ENCODE peak calls at places on chromosomes 4 and X, in five cellular contexts. P is A549, B is lung, R is cardiac muscle cell, J is heart right ventricle. E is an unnamed sample.

GRCh38 chr4:147860960-147861359 is 129.1 kb downstream of the ARHGAP10 start:
- DNase-seq in R (no peak), B (no peak), J (no peak), P (no peak), E (peak; percentile 79)

GRCh38 chr4:2280531-2281300 is 18.8 kb upstream of the MXD4 start:
- DNase-seq in B (no peak), P (no peak), R (no peak), J (no peak), E (peak; percentile 37)

GRCh38 chr4:128393111-128393704 is 105.6 kb upstream of the PGRMC2 start:
- DNase-seq in J (peak; percentile 28), B (no peak), P (no peak), R (peak; percentile 82), E (no peak)

GRCh38 chr4:182179105-182179504 is 64.1 kb upstream of the TENM3 start:
- DNase-seq in P (no peak), R (no peak), J (no peak), B (no peak), E (no peak)

GRCh38 chr4:47771020-47771419 is 66.8 kb downstream of the CORIN start:
- DNase-seq in R (no peak), B (no peak), P (no peak), J (no peak), E (no peak)

GRCh38 chr4:146522862-146523205 is 1.1 kb upstream of the SLC10A7 start:
- DNase-seq in J (no peak), R (no peak), P (peak; percentile 2), B (no peak), E (no peak)

GRCh38 chrX:128698528-128698927 is 646.3 kb upstream of the ACTRT1 start:
- DNase-seq in J (no peak), P (no peak), B (no peak), R (no peak), E (no peak)

GRCh38 chr4:8149664-8150063 is 8.9 kb downstream of the ABLIM2 start:
- DNase-seq in J (no peak), B (no peak), P (no peak), R (no peak), E (no peak)

GRCh38 chrX:68721546-68721945 is 74.1 kb downstream of the STARD8 start:
- DNase-seq in R (no peak), B (no peak), J (no peak), P (no peak), E (no peak)

GRCh38 chrX:43939187-43939926 is 33.8 kb downstream of the NDP start:
- DNase-seq in B (no peak), P (no peak), J (no peak), R (no peak), E (no peak)

GRCh38 chrX:24173115-24173847 is 23.8 kb downstream of the ZFX start:
- DNase-seq in P (no peak), B (no peak), J (no peak), R (no peak), E (no peak)

GRCh38 chrX:1720826-1721225 is 106.0 kb downstream of the ASMT start:
- DNase-seq in B (no peak), J (no peak), R (no peak), P (no peak), E (no peak)

GRCh38 chrX:70289168-70289792 is 447 bp downstream of the PDZD11 start:
- DNase-seq in B (no peak), R (no peak), J (no peak), P (no peak), E (no peak)

GRCh38 chrX:125170459-125170858 is 149.2 kb upstream of the TEX13C start:
- DNase-seq in B (no peak), J (no peak), R (no peak), P (no peak), E (no peak)

GRCh38 chr4:101078950-101079349 is 268.4 kb downstream of the PPP3CA start:
- DNase-seq in P (no peak), J (no peak), B (no peak), R (no peak), E (no peak)

GRCh38 chr4:141131738-141132688 is 1.3 kb downstream of the RNF150 start:
- DNase-seq in R (peak; percentile 53), J (no peak), B (no peak), P (no peak), E (peak; percentile 85)

GRCh38 chr4:157170321-157170720 is 50.2 kb upstream of the GRIA2 start:
- DNase-seq in J (no peak), P (no peak), R (no peak), B (no peak), E (no peak)

GRCh38 chrX:15749642-15750610 is 11.9 kb downstream of the CA5B start:
- DNase-seq in J (peak; percentile 20), P (no peak), R (no peak), B (no peak), E (no peak)

GRCh38 chr4:68109891-68110290 is 19.8 kb downstream of the TMPRSS11F start:
- DNase-seq in P (no peak), B (no peak), R (no peak), J (no peak), E (no peak)

GRCh38 chr4:154208424-154208823 is 283.2 kb downstream of the DCHS2 start:
- DNase-seq in P (no peak), J (no peak), B (no peak), R (no peak), E (no peak)

GRCh38 chr4:183200453-183200852 is 101.4 kb downstream of the WWC2 start:
- DNase-seq in J (peak; percentile 22), P (no peak), R (no peak), B (peak; percentile 83), E (peak; percentile 83)

GRCh38 chrX:105837227-105837626 is 14.9 kb downstream of the NRK start:
- DNase-seq in B (no peak), R (peak; percentile 46), J (peak; percentile 71), P (no peak), E (peak; percentile 73)

GRCh38 chr4:76208005-76208765 is 5.4 kb downstream of the SCARB2 start:
- DNase-seq in B (peak; percentile 74), R (no peak), P (no peak), J (peak; percentile 89), E (peak; percentile 91)

GRCh38 chr4:136156947-136157346 is 1375.3 kb downstream of the PCDH18 start:
- DNase-seq in P (no peak), B (no peak), R (no peak), J (no peak), E (no peak)

GRCh38 chrX:154372612-154373022 is 1.8 kb downstream of the FLNA start:
- DNase-seq in B (no peak), J (no peak), R (peak; percentile 49), P (peak; percentile 27), E (peak; percentile 85)

GRCh38 chr4:145982791-145983190 is 44.2 kb upstream of the ZNF827 start:
- DNase-seq in R (no peak), J (no peak), P (no peak), B (no peak), E (no peak)

DNA sequence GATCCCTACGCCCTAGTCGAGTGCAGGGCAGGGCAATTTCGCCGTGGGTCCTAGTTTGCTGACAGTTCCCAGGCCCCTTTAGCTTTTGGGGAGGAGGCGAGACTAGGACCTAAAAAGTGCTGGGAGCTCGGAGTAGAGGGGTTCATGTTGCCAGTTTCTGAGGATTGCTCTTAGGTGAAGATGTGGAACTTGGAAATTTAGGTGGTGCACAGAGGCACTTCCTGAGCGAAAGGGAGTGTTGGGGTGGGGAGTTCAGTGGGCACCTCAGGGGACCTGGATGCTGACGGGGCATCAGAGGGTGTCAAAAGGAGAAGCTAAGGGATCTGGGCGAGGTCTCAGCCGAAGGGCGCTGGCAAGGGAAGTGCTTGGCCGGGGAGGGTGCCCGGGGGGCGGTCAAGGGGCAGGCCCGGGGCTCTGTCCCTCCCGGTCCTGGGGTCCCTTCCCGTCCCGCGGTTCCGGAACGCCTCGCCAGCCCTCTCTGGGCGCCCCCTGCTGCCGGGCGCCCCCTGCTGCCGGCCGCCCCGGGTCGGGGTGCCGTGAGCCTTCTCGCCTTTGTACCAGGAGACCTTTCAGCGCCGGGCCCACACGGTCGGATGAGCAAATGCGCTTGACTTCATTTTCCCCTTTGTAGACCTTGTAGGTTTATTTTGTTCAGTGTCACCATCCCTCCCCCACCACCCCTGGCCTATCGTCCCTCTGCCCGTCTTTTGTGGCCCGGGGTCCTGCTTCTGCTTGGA is 3.0 kb upstream of the PHOX2B start:
- DNase-seq in P (no peak), R (no peak), B (no peak), J (no peak), E (peak; percentile 55)
- TF ChIP-seq CTCF in P (peak; percentile 13), R (peak; percentile 20), B (no peak), J (peak; percentile 27), E (no peak)

GRCh38 chrX:119574394-119575266 is at the start of gene UBE2A:
- DNase-seq in J (peak; percentile 93), R (peak; percentile 92), B (peak; percentile 90), P (peak; percentile 85), E (peak; percentile 96)

GRCh38 chrX:119573840-119574393 is 446 bp upstream of the UBE2A start:
- DNase-seq in J (peak; percentile 34), R (peak; percentile 45), B (peak; percentile 37), P (peak; percentile 44), E (no peak)

GRCh38 chrX:119570351-119570835 is 4.0 kb upstream of the UBE2A start:
- DNase-seq in J (no peak), R (no peak), B (no peak), P (no peak), E (no peak)

GRCh38 chrX:119573222-119573621 is 1.1 kb upstream of the UBE2A start:
- DNase-seq in P (no peak), B (no peak), R (no peak), J (no peak), E (no peak)
- H3K27ac ChIP-seq in P (peak overlapping the region; percentile 99), B (peak overlapping the region; percentile 93), R (peak overlapping the region; percentile 95), J (peak overlapping the region; percentile 91), E (no peak overlapping the region)

DNA sequence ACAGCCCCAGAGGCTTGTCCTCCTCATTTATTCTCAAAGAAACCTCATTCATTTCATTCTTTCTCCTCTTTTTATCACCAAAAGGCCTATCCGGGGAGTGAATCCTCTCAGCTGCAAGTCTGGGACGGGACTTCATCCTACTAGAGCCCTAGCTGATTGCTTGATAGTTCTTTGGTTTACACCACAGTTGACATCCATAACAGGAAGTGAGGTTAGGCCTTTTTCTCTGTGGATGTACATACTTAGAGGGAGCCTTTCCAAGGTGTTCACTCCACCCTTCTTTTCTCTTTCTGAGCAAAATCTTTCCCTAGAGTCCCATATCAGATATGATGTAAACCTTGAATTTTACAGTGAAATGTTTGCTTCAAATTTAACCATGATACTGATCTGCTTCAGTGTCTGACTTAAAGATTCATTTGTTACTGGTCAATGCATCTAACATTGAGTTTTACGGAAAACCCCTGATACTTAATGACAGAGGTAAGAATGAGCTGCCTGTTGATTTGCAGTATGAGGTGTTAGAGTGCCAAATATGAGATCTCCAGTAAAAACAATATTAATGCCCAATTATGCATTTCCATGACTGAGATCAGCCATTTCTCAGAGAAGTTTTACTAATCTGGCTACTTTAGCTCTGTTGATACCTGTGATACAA is 16.8 kb upstream of the CXCL5 start:
- DNase-seq in J (no peak), R (no peak), P (no peak), B (no peak), E (no peak)
- TF ChIP-seq CTCF in J (no peak), R (no peak), P (no peak), B (no peak), E (no peak)

DNA sequence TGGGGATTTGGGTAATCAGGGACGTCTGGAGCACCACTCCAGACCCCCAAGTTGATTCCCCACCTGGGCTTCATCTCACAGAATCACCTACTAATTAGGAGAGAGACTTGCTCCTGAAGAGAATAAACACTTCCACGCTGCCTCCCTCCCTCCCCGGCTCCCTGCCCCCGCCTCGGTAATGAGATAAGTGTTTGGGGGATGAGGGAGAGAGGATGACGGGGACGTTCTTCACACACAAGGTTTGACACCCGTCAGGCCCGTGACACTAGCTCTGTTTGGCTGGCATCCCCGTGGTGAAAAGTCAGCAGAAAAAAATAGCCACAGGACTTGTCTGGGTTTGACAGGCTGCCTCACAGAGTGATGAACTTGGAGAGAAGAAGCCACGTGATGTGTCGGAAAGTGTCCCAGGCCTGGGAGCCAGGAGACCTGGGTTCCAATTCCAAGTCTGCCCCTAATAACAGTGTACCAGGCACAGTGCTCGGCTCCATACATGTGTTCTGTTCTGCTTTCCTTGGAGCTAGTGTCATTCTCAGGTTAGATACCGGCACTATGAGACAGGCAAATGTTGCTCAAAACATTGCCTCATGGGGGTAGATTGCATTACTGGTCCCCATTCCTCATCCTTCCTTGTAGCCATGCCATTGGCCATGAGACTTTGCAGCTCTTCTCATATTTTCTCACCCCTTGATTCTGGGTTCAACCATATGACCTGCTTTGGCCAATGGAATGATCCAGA is 578.0 kb downstream of the BCOR start:
- DNase-seq in R (no peak), J (peak; percentile 50), B (no peak), P (no peak), E (no peak)
- H3K27ac ChIP-seq in R (peak overlapping the region; percentile 76), J (peak overlapping the region; percentile 60), B (peak overlapping the region; percentile 90), P (no peak overlapping the region), E (no peak overlapping the region)